ENCODE peak calls at places on chromosome 14, in five cellular contexts. L, Q, C, P and U are unnamed samples.

GRCh38 chr14:62592877-62593276 is 452.4 kb downstream of the KCNH5 start:
- DNase-seq in L (no peak), Q (no peak), C (peak; percentile 25), P (no peak), U (no peak)

GRCh38 chr14:46245281-46245680 is 406.3 kb downstream of the RPL10L start:
- DNase-seq in L (no peak), Q (no peak), C (no peak), P (no peak), U (no peak)

GRCh38 chr14:87261621-87262020 is 731.4 kb downstream of the GALC start:
- DNase-seq in L (no peak), Q (no peak), C (no peak), P (no peak), U (no peak)

GRCh38 chr14:66514206-66514605 is 6.3 kb downstream of the GPHN start:
- DNase-seq in L (no peak), Q (no peak), C (peak; percentile 25), P (no peak), U (no peak)

GRCh38 chr14:56118611-56119181 is 485 bp downstream of the PELI2 start:
- DNase-seq in L (no peak), Q (no peak), C (no peak), P (no peak), U (no peak)

GRCh38 chr14:24362241-24362960 is 5.6 kb upstream of the NFATC4 start:
- DNase-seq in L (no peak), Q (no peak), C (no peak), P (no peak), U (peak; percentile 99)

GRCh38 chr14:100470523-100470897 is 116.7 kb downstream of the BEGAIN start:
- DNase-seq in L (no peak), Q (no peak), C (no peak), P (no peak), U (no peak)

GRCh38 chr14:46747253-46747652 is 95.7 kb upstream of the RPL10L start:
- DNase-seq in L (no peak), Q (no peak), C (peak; percentile 26), P (no peak), U (no peak)

GRCh38 chr14:29584992-29585391 is 342.7 kb downstream of the PRKD1 start:
- DNase-seq in L (no peak), Q (peak; percentile 30), C (peak; percentile 92), P (peak; percentile 30), U (no peak)

DNA sequence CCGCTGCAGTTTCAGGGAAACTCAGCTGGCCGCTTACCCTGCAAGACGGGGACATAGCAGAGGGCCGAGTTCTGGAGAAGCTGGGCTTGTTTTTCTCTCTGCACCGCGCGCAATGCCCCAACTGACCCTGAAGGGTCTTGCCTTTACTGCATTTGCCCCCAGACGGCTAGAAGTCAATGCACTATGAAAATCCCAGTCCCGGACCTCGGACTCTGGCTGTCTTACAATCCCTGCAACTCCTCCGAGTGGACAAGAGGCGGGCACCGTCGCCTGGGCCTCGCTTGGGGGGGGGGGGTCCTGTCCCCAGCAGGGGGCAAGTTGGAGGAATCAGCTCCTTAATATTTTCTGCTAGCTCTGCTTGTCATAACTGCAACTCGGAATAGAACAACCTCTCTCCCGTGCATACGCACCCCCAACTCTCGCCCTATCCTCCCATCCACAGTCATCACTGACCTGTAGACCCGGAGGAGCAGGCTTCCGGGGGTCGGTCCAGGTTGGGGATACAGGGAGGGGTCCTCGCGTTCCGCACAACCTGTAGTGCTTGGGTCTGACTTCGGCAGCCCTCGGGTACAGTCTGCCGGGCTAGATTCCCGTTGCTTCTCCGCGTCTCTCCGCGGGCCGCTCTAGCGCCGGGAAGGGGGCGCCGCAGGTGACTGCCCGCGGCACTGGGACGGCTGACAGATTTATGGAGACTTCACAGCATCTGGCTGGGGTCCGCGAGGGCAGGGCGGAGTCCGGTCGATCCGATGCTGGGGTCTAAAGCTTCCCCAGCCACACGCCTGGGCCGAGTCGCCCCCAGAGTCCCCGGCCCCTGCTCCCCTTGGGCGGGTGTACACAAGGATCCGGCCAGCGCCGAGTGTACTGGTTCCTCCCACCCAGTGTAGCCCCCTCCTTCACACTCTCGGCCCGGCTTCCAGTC is 3.3 kb upstream of the PAX9 start:
- DNase-seq in L (peak; percentile 68), Q (peak; percentile 45), C (peak; percentile 11), P (no peak), U (no peak)
- H2BK12ac ChIP-seq in L (no peak overlapping the region), Q (no peak overlapping the region), C (no peak overlapping the region), P (no peak overlapping the region), U (no peak overlapping the region)

GRCh38 chr14:40216976-40217375 is 784.7 kb upstream of the FBXO33 start:
- DNase-seq in L (no peak), Q (no peak), C (no peak), P (no peak), U (no peak)

GRCh38 chr14:40222996-40223395 is 790.8 kb upstream of the FBXO33 start:
- DNase-seq in L (no peak), Q (no peak), C (no peak), P (no peak), U (no peak)

GRCh38 chr14:40221428-40221827 is 789.2 kb upstream of the FBXO33 start:
- DNase-seq in L (no peak), Q (no peak), C (no peak), P (no peak), U (peak; percentile 17)

GRCh38 chr14:40218282-40218941 is 786.2 kb upstream of the FBXO33 start:
- DNase-seq in L (no peak), Q (no peak), C (no peak), P (no peak), U (no peak)

DNA sequence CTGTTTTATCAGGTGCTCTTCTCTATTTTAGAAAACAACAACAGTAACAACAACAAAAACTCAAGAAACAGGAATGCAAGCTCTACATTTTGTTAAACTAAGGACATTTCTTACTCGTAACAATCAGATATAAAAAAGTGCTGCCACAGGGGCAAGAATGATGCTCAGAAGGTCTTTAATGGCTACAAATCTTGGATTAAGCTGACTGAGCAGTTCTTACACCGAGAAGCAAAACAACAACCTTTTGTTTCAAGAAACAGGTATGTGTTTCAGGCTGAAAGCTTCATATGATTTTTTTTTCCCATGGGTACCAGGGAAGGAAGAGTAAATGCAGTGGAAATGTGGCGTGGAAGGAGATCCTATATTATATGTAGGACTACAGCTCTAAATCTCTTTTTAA is 786.8 kb upstream of the FBXO33 start:
- DNase-seq in L (no peak), Q (no peak), C (no peak), P (no peak), U (no peak)
- H2BK12ac ChIP-seq in L (no peak overlapping the region), Q (no peak overlapping the region), C (no peak overlapping the region), P (no peak overlapping the region), U (no peak overlapping the region)

DNA sequence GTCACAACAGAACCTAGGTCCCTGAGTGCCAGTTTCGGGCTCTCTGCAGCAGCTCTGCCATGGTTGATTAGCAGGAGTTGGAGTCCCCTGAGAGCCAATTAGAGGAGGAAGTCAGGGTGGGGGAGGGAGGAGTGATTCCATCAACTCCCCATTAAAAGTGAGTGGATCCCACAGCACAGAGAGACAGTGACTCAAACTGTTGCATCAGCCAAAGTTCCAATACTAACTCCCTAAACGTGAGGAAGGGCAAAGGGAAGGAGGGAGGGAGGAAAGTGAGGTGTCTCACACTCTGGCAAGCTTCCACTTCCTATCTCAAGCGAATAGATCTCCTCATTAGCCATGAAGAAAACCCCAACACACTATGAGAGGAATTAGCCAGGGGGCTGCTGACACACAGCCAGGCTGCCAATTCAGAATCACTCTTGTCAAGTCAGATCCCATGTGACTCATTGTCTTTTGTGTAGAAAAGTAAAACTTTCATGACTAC is 23.6 kb downstream of the OR11H4 start:
- DNase-seq in L (no peak), Q (no peak), C (peak; percentile 13), P (no peak), U (no peak)
- H2BK12ac ChIP-seq in L (no peak overlapping the region), Q (no peak overlapping the region), C (no peak overlapping the region), P (no peak overlapping the region), U (no peak overlapping the region)

DNA sequence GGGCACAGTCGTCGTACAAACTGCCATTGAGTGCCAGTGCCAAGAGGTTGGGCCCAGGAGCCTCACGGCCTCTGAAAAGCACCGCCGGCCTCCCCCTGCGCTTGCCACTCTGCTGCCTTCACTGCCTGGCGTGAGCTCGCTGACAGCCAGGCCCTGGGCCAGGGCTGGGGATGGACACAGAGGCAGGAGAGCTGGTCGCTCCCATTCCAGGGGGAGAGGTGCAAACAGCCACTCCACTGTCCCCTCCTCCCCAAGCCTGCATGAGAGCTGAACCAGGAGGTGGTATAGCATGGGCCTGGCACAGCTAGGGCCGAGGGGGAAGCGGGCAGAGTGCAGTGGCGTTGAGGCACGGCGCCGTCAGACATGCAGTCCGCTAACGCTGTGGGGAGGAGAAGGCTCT is 4.6 kb downstream of the ADSS1 start:
- DNase-seq in L (no peak), Q (no peak), C (no peak), P (no peak), U (no peak)
- H2BK12ac ChIP-seq in L (no peak overlapping the region), Q (no peak overlapping the region), C (no peak overlapping the region), P (no peak overlapping the region), U (no peak overlapping the region)

DNA sequence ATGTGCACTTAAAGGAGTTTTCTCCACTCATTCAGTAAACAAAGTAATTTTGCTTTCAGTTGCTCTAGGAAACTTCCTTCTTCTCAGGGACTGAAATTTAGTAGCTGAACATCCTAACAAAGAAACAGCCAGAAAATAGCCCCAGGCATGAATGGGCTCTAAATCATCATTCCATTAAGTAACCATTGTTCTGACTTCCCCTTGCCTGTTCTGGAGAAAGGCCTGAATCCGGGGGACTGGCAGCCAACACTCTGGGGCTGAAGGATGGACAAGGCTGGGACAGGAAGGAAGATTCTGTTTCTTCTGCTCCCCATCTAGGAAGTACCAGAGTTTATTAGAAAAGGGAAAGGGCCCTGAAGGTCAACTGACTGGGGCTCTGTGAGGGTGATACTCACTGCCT is 104.5 kb downstream of the ESRRB start:
- DNase-seq in L (no peak), Q (no peak), C (no peak), P (no peak), U (no peak)
- H2BK12ac ChIP-seq in L (no peak overlapping the region), Q (no peak overlapping the region), C (no peak overlapping the region), P (no peak overlapping the region), U (no peak overlapping the region)